ENCODE peak calls at places on chromosomes 1 and 21, in four cellular contexts. R, T, Q and L are unnamed samples.
A peak's percentile ranks its signal among the peaks of the same experiment; 100 is the strongest.

GRCh38 chr1:26733982-26734381 is 38.2 kb downstream of the ARID1A start:
- DNase-seq in R (no peak), T (no peak), Q (no peak), L (no peak)

GRCh38 chr1:116836099-116836498 is 73.6 kb upstream of the PTGFRN start:
- DNase-seq in R (no peak), T (no peak), Q (peak; percentile 71), L (no peak)

GRCh38 chr1:207890136-207890738 is 20.7 kb downstream of the CD34 start:
- DNase-seq in R (no peak), T (peak; percentile 80), Q (no peak), L (peak; percentile 76)

GRCh38 chr1:247268390-247269045 is 12.6 kb downstream of the VN1R5 start:
- DNase-seq in R (no peak), T (no peak), Q (no peak), L (no peak)

GRCh38 chr1:227951624-227952373 is 4.1 kb upstream of the WNT9A start:
- DNase-seq in R (no peak), T (no peak), Q (peak; percentile 15), L (no peak)

GRCh38 chr1:18901952-18902522 is 318 bp downstream of the ALDH4A1 start:
- DNase-seq in R (no peak), T (peak; percentile 25), Q (no peak), L (no peak)

GRCh38 chr1:223717695-223718363 is 5.5 kb downstream of the CAPN2 start:
- DNase-seq in R (no peak), T (no peak), Q (peak; percentile 74), L (no peak)

GRCh38 chr1:228986093-228986904 is 251.0 kb downstream of the RHOU start:
- DNase-seq in R (no peak), T (peak; percentile 63), Q (peak; percentile 47), L (peak; percentile 61)

GRCh38 chr1:87437663-87438295 is 109.1 kb downstream of the LMO4 start:
- DNase-seq in R (no peak), T (no peak), Q (no peak), L (no peak)

GRCh38 chr1:218439541-218440295 is 94.6 kb downstream of the TGFB2 start:
- DNase-seq in R (no peak), T (no peak), Q (peak; percentile 58), L (no peak)

GRCh38 chr21:42472521-42472920 is 23.5 kb downstream of the RSPH1 start:
- DNase-seq in R (no peak), T (no peak), Q (peak; percentile 24), L (no peak)

GRCh38 chr1:166270476-166271150 is 103.8 kb upstream of the FAM78B start:
- DNase-seq in R (no peak), T (no peak), Q (no peak), L (no peak)

GRCh38 chr1:234733427-234733826 is 123.4 kb upstream of the IRF2BP2 start:
- DNase-seq in R (no peak), T (no peak), Q (no peak), L (no peak)

GRCh38 chr1:234734412-234734835 is 124.4 kb upstream of the IRF2BP2 start:
- DNase-seq in R (no peak), T (no peak), Q (no peak), L (no peak)

GRCh38 chr1:234735976-234736375 is 126.0 kb upstream of the IRF2BP2 start:
- DNase-seq in R (no peak), T (no peak), Q (no peak), L (no peak)

GRCh38 chr1:234735476-234735875 is 125.5 kb upstream of the IRF2BP2 start:
- DNase-seq in R (no peak), T (no peak), Q (no peak), L (no peak)

GRCh38 chr1:234734864-234735263 is 124.9 kb upstream of the IRF2BP2 start:
- DNase-seq in R (no peak), T (no peak), Q (peak; percentile 61), L (no peak)
- H3K4me1 ChIP-seq in R (peaks cover 30% of the 10 kb centered on the region), T (peaks cover 16% of the 10 kb centered on the region), Q (no peaks in the 10 kb centered on the region), L (no peaks in the 10 kb centered on the region)

GRCh38 chr1:100400332-100400933 is 48.1 kb downstream of the CDC14A start:
- DNase-seq in R (peak; percentile 39), T (peak; percentile 38), Q (peak; percentile 60), L (peak; percentile 32)
- H3K27ac ChIP-seq in R (peak overlapping the region; percentile 13), T (peak overlapping the region; percentile 71), Q (peak overlapping the region; percentile 25), L (peak overlapping the region; percentile 72)

DNA sequence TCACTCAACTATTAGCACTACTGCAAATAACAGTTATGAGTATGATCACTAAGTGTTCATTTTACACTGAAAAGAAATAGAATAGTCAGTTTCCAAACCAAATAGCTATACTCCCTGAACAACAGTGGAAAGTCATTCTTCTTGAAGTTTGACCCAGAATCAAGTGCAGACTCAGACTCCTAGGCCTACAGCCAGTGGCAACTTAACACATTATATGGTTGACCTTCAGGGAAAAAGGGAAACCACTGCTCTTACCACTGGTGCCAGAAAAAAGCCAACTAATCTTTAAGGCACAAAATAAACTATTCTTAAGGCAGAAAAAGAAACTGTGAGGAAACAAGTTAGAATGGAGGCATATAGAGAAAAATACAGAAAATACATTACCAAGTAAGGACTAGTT is 31.6 kb downstream of the WNT2B start:
- DNase-seq in R (no peak), T (no peak), Q (no peak), L (no peak)
- H3K4me1 ChIP-seq in R (no peaks in the 10 kb centered on the region), T (peaks cover 36% of the 10 kb centered on the region), Q (no peaks in the 10 kb centered on the region), L (no peaks in the 10 kb centered on the region)

GRCh38 chr21:35206141-35207125 is 157.3 kb upstream of the RUNX1 start:
- DNase-seq in R (no peak), T (no peak), Q (peak; percentile 69), L (no peak)
- H3K27ac ChIP-seq in R (no peak overlapping the region), T (peak overlapping the region; percentile 75), Q (no peak overlapping the region), L (peak overlapping the region; percentile 81)

DNA sequence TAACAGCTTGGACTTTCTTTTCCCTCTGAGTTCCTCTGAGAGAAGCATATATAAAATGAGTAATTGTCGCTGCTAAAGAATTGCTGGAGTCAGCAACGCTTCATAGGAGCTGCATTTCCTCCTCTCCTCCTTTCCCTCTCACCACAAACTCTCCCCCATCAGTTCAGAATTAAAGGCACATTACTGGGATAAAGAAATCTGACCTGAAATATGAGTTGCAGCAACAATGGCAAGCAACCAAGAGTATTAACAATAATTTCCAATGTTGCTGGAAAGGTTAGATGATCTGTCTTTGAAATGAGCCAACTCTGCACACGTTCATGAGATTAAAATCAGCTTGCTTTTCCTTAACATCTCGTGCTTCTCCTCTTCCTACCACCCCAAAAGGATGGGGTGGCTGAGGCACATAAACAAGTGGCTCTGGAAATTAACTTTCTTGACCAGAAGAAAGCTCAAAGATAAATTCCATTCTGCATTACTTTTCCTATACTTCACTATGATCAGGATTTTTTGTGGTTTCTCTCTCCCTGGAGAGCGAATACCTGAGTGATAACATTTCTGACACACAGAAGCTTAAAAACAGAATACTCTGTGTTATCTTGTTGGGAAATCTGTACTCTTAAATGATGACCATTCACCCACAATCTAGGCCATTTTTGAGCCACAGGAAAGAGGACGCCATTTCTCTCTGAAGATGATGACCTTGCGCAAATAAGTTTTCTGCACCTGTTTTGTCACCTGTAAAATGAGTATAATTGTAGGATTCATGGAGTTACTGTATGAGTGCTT is 90.2 kb downstream of the TGFBR3 start:
- DNase-seq in R (no peak), T (no peak), Q (no peak), L (no peak)
- H3K4me1 ChIP-seq in R (peaks cover 32% of the 10 kb centered on the region), T (peaks cover 67% of the 10 kb centered on the region), Q (peaks cover 3% of the 10 kb centered on the region), L (peaks cover 48% of the 10 kb centered on the region)

DNA sequence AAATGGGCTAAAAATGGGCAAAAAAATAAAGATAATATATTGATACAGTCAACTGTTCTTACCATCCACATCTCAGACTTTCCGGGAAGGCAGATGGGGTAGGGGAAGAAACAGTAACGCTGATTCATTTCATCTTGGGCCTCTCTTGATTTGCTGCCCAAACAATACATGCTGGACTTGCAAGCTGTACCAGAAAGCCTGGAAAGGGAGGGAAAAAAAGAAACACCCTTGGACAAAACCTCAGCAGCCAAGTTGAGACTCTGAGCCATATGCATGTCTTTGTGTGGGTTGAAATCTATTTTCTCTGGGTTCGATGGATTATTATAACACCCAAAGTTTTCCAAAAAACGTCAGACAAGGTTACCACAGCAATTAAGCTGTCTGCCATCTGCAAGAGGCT is 71.3 kb downstream of the PSMG1 start:
- DNase-seq in R (no peak), T (no peak), Q (no peak), L (no peak)
- H3K27ac ChIP-seq in R (no peak overlapping the region), T (no peak overlapping the region), Q (no peak overlapping the region), L (peak overlapping the region; percentile 39)

DNA sequence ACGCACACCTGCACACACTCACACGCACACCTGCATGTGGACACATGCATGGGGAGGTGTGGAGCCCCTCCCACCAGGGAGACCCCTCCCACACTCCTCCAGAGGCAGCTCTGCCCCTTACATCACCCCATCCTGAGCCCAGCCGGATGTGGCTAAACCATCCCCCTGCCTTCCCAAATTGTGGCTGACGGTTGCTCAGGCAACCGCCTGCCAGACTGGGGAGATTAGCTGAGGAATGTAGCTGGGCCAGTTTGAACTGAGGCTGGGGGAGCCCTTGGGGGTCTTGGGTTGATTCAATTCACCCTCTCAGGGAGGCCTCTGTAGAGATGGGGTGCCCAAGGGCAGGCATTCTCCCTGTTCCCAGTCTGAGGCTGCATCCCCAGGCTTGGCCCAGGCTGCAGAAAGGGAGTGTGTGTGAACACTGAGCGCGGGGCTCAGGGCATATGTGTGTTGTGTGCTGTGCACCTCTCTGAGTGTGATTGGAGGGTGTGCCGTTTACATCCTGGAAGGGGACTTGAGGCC is 12.9 kb downstream of the PTPRU start:
- DNase-seq in R (no peak), T (no peak), Q (peak; percentile 95), L (no peak)
- H3K4me1 ChIP-seq in R (no peaks in the 10 kb centered on the region), T (no peaks in the 10 kb centered on the region), Q (peaks cover 27% of the 10 kb centered on the region), L (no peaks in the 10 kb centered on the region)